ENCODE peak calls at places on chromosomes 12 and 14, in ten cellular contexts. D is stimulated activated naive CD4-positive, alpha-beta T cell; K is HCT116; J is mucosa of gallbladder; W is progenitor cell of endocrine pancreas; Y is naive B cell; X is Daoy; C is effector memory CD4-positive, alpha-beta T cell; B is activated T-cell treated with anti-CD3 and anti-CD28 coated beads, Interleukin-2, amount 50 U/mL, for 1 hour; L is activated CD4-positive, alpha-beta T cell treated with anti-CD3 and anti-CD28 coated beads for 48 hours. H is an unnamed sample.
A peak's percentile ranks its signal among the peaks of the same experiment; 100 is the strongest.

GRCh38 chr12:58841058-58841798 is 79.1 kb downstream of the LRIG3 start:
- DNase-seq in D (no peak), K (no peak), J (peak; percentile 35), W (peak; percentile 48), Y (no peak), X (no peak), C (no peak), B (no peak), L (no peak), H (no peak)

GRCh38 chr12:10178766-10179165 is at the start of gene TMEM52B:
- DNase-seq in D (no peak), K (no peak), J (no peak), W (no peak), Y (no peak), X (no peak), C (no peak), B (no peak), L (no peak), H (no peak)

GRCh38 chr14:64673748-64674147 is 30.5 kb upstream of the PLEKHG3 start:
- DNase-seq in D (no peak), K (no peak), J (no peak), W (no peak), Y (no peak), X (peak; percentile 91), C (peak; percentile 38), B (peak; percentile 45), L (peak; percentile 14), H (no peak)

GRCh38 chr12:111322336-111323250 is 46.3 kb downstream of the PHETA1 start:
- DNase-seq in D (no peak), K (no peak), J (no peak), W (no peak), Y (no peak), X (peak; percentile 90), C (no peak), B (no peak), L (no peak), H (no peak)

GRCh38 chr12:27334052-27334720 is 1.6 kb downstream of the BMAL2 start:
- DNase-seq in D (no peak), K (no peak), J (no peak), W (no peak), Y (no peak), X (no peak), C (no peak), B (no peak), L (no peak), H (no peak)

GRCh38 chr14:99423434-99423833 is 57.2 kb downstream of the SETD3 start:
- DNase-seq in D (no peak), K (no peak), J (no peak), W (no peak), Y (no peak), X (no peak), C (no peak), B (no peak), L (no peak), H (no peak)

GRCh38 chr14:100524933-100525243 is 62.3 kb downstream of the BEGAIN start:
- DNase-seq in D (no peak), K (no peak), J (peak; percentile 9), W (peak; percentile 20), Y (no peak), X (peak; percentile 72), C (no peak), B (peak; percentile 37), L (no peak), H (no peak)

GRCh38 chr14:93997082-93997481 is at the start of gene CCDC197:
- DNase-seq in D (no peak), K (no peak), J (no peak), W (no peak), Y (no peak), X (peak; percentile 58), C (no peak), B (no peak), L (peak; percentile 46), H (no peak)

GRCh38 chr14:59133202-59133601 is 55.3 kb upstream of the DAAM1 start:
- DNase-seq in D (no peak), K (no peak), J (no peak), W (no peak), Y (no peak), X (no peak), C (no peak), B (no peak), L (no peak), H (no peak)

GRCh38 chr12:75455839-75456238 is 24.7 kb upstream of the GLIPR1 start:
- DNase-seq in D (no peak), K (no peak), J (no peak), W (no peak), Y (no peak), X (no peak), C (no peak), B (no peak), L (no peak), H (no peak)

GRCh38 chr14:51419685-51420084 is 179.6 kb downstream of the TMX1 start:
- DNase-seq in D (peak; percentile 87), K (no peak), J (no peak), W (no peak), Y (peak; percentile 25), X (no peak), C (peak; percentile 37), B (peak; percentile 23), L (peak; percentile 25), H (no peak)

GRCh38 chr12:47078733-47079364 is 572 bp upstream of the PCED1B start:
- DNase-seq in D (peak; percentile 12), K (no peak), J (peak; percentile 47), W (no peak), Y (no peak), X (peak; percentile 71), C (no peak), B (peak; percentile 57), L (peak; percentile 62), H (peak; percentile 82)

GRCh38 chr12:25207883-25208282 is 12.8 kb downstream of the ETFRF1 start:
- DNase-seq in D (no peak), K (no peak), J (no peak), W (no peak), Y (no peak), X (no peak), C (no peak), B (no peak), L (no peak), H (no peak)

GRCh38 chr12:47777741-47778558 is 4.9 kb downstream of the SLC48A1 start:
- DNase-seq in D (no peak), K (no peak), J (peak; percentile 78), W (no peak), Y (no peak), X (no peak), C (no peak), B (no peak), L (no peak), H (peak; percentile 64)

GRCh38 chr12:75364918-75365317 is 26.0 kb upstream of the GLIPR1L2 start:
- DNase-seq in D (no peak), K (no peak), J (no peak), W (no peak), Y (no peak), X (no peak), C (no peak), B (no peak), L (no peak), H (no peak)

GRCh38 chr12:24111591-24111990 is 162.1 kb upstream of the SOX5 start:
- DNase-seq in D (no peak), K (no peak), J (no peak), W (no peak), Y (no peak), X (no peak), C (no peak), B (no peak), L (no peak), H (no peak)

GRCh38 chr14:35399083-35399807 is 5.3 kb downstream of the NFKBIA start:
- DNase-seq in D (no peak), K (no peak), J (no peak), W (no peak), Y (no peak), X (no peak), C (no peak), B (peak; percentile 49), L (no peak), H (no peak)

GRCh38 chr12:95600567-95600966 is 49.3 kb upstream of the USP44 start:
- DNase-seq in D (no peak), K (no peak), J (no peak), W (no peak), Y (no peak), X (no peak), C (no peak), B (no peak), L (no peak), H (no peak)

GRCh38 chr14:88085736-88086135 is 80.8 kb downstream of the GPR65 start:
- DNase-seq in D (no peak), K (no peak), J (no peak), W (no peak), Y (no peak), X (no peak), C (no peak), B (no peak), L (no peak), H (no peak)